ENCODE peak calls at places on chromosomes 5 and 9, in eight cellular contexts. N is endodermal cell; B is MM.1S; H is effector memory CD4-positive, alpha-beta T cell; J is CD4-positive, CD25-positive, alpha-beta regulatory T cell; L is Peyer's patch; D is H9; Y is A549. U is an unnamed sample.

GRCh38 chr9:132669636-132670358 is at the start of gene DDX31:
- DNase-seq in N (peak; percentile 93), B (peak; percentile 85), H (peak; percentile 78), J (peak; percentile 92), L (peak; percentile 84), D (peak; percentile 86), Y (peak; percentile 80), U (peak; percentile 83)

GRCh38 chr9:121860744-121861143 is 209.3 kb downstream of the DAB2IP start:
- DNase-seq in N (no peak), B (no peak), H (no peak), J (no peak), L (no peak), D (no peak), Y (no peak), U (peak; percentile 73)

GRCh38 chr9:130664191-130665028 is at the start of gene PRDM12:
- DNase-seq in N (peak; percentile 79), B (no peak), H (no peak), J (no peak), L (no peak), D (peak; percentile 73), Y (no peak), U (no peak)

GRCh38 chr9:22211588-22212360 is 202.7 kb upstream of the CDKN2B start:
- DNase-seq in N (no peak), B (no peak), H (no peak), J (no peak), L (no peak), D (no peak), Y (peak; percentile 69), U (no peak)

GRCh38 chr9:120937127-120937526 is 10.5 kb upstream of the TRAF1 start:
- DNase-seq in N (peak; percentile 21), B (no peak), H (no peak), J (no peak), L (no peak), D (no peak), Y (no peak), U (no peak)

GRCh38 chr9:109962215-109962614 is 182.2 kb downstream of the PALM2AKAP2 start:
- DNase-seq in N (no peak), B (no peak), H (no peak), J (no peak), L (no peak), D (no peak), Y (no peak), U (no peak)

GRCh38 chr5:77797133-77797532 is 21.0 kb upstream of the TBCA start:
- DNase-seq in N (no peak), B (no peak), H (no peak), J (no peak), L (no peak), D (no peak), Y (no peak), U (no peak)

GRCh38 chr5:9869616-9870288 is 239.6 kb upstream of the TAS2R1 start:
- DNase-seq in N (no peak), B (no peak), H (no peak), J (no peak), L (no peak), D (no peak), Y (no peak), U (no peak)

GRCh38 chr5:179149278-179149677 is 89.1 kb downstream of the ZNF354C start:
- DNase-seq in N (no peak), B (no peak), H (no peak), J (no peak), L (no peak), D (no peak), Y (no peak), U (no peak)

GRCh38 chr5:27875148-27875547 is 836.8 kb upstream of the CDH9 start:
- DNase-seq in N (no peak), B (no peak), H (no peak), J (no peak), L (no peak), D (no peak), Y (no peak), U (no peak)

GRCh38 chr9:5263568-5264218 is 32.5 kb downstream of the INSL4 start:
- DNase-seq in N (peak; percentile 54), B (peak; percentile 73), H (no peak), J (peak; percentile 11), L (no peak), D (no peak), Y (peak; percentile 22), U (no peak)

DNA sequence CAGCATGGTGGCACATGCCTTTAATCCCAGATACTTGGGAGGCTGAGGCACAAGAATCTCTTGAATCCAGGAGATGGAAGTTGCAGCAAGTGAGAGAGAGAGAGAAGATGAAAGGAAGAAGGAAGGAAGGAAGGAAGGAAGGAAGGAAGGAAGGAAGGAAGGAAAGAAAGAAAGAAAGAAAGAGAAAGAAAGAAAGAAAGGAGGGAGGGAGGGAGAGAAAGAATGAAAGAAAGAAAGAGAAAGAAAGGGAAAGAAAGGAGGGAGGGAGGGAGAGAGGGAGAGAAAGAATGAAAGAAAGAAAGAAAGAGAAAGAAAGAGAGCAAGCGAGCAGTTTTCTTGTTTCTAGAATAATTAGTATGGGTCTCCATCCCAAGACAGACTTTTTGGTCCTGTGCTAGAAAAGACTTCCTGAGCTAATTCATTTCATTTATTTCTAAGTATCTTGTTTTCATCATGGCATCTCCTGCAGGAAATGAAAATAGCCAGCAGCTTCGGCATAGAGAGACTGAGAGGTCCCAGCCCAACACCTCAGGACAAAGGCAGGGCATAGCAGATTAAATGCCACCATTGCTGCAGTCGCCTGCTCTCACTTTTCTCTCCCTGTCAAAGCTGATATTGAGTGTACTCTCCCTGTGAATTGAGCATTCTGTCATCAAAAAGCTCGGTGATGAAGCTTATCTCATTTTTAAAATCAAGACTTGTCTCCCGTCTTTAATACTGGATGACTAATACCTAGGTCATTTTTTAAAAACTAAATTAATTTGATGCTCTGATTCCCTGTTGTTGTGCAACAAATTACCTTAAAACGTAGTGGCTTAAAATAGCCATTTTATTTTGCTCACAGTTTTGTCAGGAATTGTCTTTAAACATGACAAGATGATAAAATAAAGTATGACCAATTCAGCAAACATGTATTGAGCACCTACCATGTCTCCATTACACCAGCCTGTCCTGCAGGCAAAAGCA is 91.8 kb upstream of the ADRA1B start:
- DNase-seq in N (no peak), B (no peak), H (no peak), J (no peak), L (no peak), D (no peak), Y (no peak), U (peak; percentile 42)
- H3K4me1 ChIP-seq in N (no peaks in the 10 kb centered on the region), B (peaks cover 21% of the 10 kb centered on the region), H (no peaks in the 10 kb centered on the region), J (no peaks in the 10 kb centered on the region), L (no peaks in the 10 kb centered on the region), D (no peaks in the 10 kb centered on the region), Y (peaks cover 49% of the 10 kb centered on the region), U (no peaks in the 10 kb centered on the region)

DNA sequence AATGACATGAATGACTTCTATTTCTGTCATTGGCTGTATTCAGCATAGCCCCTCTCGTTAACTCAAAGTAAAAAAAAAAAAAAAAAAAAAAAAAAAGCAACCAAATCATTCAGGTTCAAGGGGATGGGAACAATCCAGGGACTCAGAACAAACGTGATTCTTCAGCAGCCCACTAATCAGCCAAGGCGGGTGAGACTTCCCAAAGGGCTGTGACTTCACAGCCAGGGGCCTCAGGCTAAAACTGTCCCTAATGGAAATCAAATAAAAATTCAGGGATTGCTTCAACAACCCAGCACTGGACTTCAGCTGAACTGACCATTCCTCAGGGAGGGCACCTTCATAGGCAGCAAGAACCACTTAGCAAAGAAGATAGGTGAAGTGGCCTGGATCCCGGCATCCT is 86.2 kb upstream of the FAM169A start:
- DNase-seq in N (no peak), B (no peak), H (no peak), J (no peak), L (no peak), D (no peak), Y (no peak), U (no peak)
- H3K27ac ChIP-seq in N (no peak overlapping the region), B (no peak overlapping the region), H (no peak overlapping the region), J (no peak overlapping the region), L (no peak overlapping the region), D (no peak overlapping the region), Y (no peak overlapping the region), U (no peak overlapping the region)

GRCh38 chr5:140401362-140402257 is at the start of gene ANKHD1:
- DNase-seq in N (peak; percentile 99), B (peak; percentile 100), H (peak; percentile 97), J (peak; percentile 100), L (peak; percentile 98), D (peak; percentile 100), Y (peak; percentile 97), U (peak; percentile 100)
- H3K4me1 ChIP-seq in N (no peaks in the 10 kb centered on the region), B (no peaks in the 10 kb centered on the region), H (peaks cover 26% of the 10 kb centered on the region), J (peaks cover 38% of the 10 kb centered on the region), L (no peaks in the 10 kb centered on the region), D (peaks cover 3% of the 10 kb centered on the region), Y (peaks cover 37% of the 10 kb centered on the region), U (peaks cover 37% of the 10 kb centered on the region)

GRCh38 chr5:76471994-76472337 is 68.9 kb downstream of the IQGAP2 start:
- DNase-seq in N (no peak), B (no peak), H (no peak), J (no peak), L (no peak), D (no peak), Y (no peak), U (no peak)

GRCh38 chr5:76468625-76469410 is 65.7 kb downstream of the IQGAP2 start:
- DNase-seq in N (no peak), B (no peak), H (no peak), J (no peak), L (no peak), D (no peak), Y (no peak), U (no peak)

GRCh38 chr5:76472338-76473336 is 69.6 kb downstream of the IQGAP2 start:
- DNase-seq in N (no peak), B (no peak), H (no peak), J (peak; percentile 24), L (no peak), D (no peak), Y (peak; percentile 23), U (no peak)

GRCh38 chr5:76469656-76470290 is 66.7 kb downstream of the IQGAP2 start:
- DNase-seq in N (no peak), B (no peak), H (no peak), J (no peak), L (no peak), D (no peak), Y (no peak), U (no peak)

DNA sequence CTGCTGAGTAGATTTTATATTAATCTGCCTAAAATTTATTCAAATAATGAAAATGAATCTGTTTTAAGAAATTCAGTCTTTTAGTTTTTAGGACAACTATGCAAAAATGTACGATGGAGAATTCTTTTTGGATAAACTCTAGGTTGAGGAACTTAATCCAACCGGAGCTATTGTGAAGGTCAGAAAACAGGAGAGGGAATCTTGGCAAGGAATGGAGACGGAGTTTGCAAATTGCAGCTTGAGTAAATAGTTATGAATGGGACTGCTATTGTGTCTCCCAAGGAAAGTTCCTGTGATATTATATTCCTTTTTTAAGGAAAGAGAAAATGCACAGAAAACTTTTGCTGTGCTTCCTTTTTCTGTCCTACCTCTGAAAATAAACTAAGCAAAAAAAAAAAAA is 67.9 kb downstream of the IQGAP2 start:
- DNase-seq in N (no peak), B (no peak), H (no peak), J (no peak), L (no peak), D (no peak), Y (no peak), U (no peak)
- H3K27ac ChIP-seq in N (no peak overlapping the region), B (no peak overlapping the region), H (peak overlapping the region; percentile 28), J (peak overlapping the region; percentile 80), L (no peak overlapping the region), D (no peak overlapping the region), Y (peak overlapping the region; percentile 87), U (no peak overlapping the region)

GRCh38 chr5:112918679-112919078 is 3.3 kb downstream of the REEP5 start:
- DNase-seq in N (no peak), B (no peak), H (no peak), J (no peak), L (no peak), D (no peak), Y (no peak), U (no peak)
- H3K4me1 ChIP-seq in N (peaks cover 6% of the 10 kb centered on the region), B (peaks cover 41% of the 10 kb centered on the region), H (peaks cover 42% of the 10 kb centered on the region), J (peaks cover 73% of the 10 kb centered on the region), L (peaks cover 8% of the 10 kb centered on the region), D (no peaks in the 10 kb centered on the region), Y (peaks cover 28% of the 10 kb centered on the region), U (peaks cover 80% of the 10 kb centered on the region)

U was measured in right atrium auricular region.